ENCODE peak calls at places on chromosomes 13 and 19, in nine cellular contexts. L, X, F, K, E, T, R, M and W are unnamed samples.

GRCh38 chr13:112689498-112690241 is at the start of gene ATP11A:
- DNase-seq in L (peak), X (peak), F (no peak), K (peak), E (peak), T (peak), R (peak), M (peak), W (peak)

GRCh38 chr13:52780092-52780491 is 40.5 kb upstream of the CNMD start:
- DNase-seq in L (no peak), X (no peak), F (no peak), K (no peak), E (no peak), T (no peak), R (no peak), M (no peak), W (no peak)

GRCh38 chr19:35167251-35168119 is 12.9 kb downstream of the FXYD5 start:
- DNase-seq in L (no peak), X (no peak), F (no peak), K (peak), E (no peak), T (no peak), R (no peak), M (no peak), W (no peak)

GRCh38 chr13:101157261-101157660 is 259.0 kb downstream of the NALCN start:
- DNase-seq in L (no peak), X (no peak), F (no peak), K (no peak), E (no peak), T (no peak), R (no peak), M (no peak), W (no peak)

GRCh38 chr13:113121928-113122420 is 625 bp upstream of the F10 start:
- DNase-seq in L (no peak), X (no peak), F (no peak), K (no peak), E (no peak), T (no peak), R (no peak), M (peak), W (no peak)

GRCh38 chr13:101917833-101918755 is 465.6 kb downstream of the ITGBL1 start:
- DNase-seq in L (no peak), X (no peak), F (no peak), K (no peak), E (no peak), T (no peak), R (no peak), M (no peak), W (no peak)

GRCh38 chr13:45353895-45354294 is 12.9 kb upstream of the TPT1 start:
- DNase-seq in L (no peak), X (no peak), F (no peak), K (no peak), E (no peak), T (no peak), R (no peak), M (no peak), W (no peak)

GRCh38 chr19:32224371-32225244 is 120.8 kb upstream of the ZNF507 start:
- DNase-seq in L (peak), X (no peak), F (no peak), K (no peak), E (no peak), T (peak), R (peak), M (peak), W (peak)

GRCh38 chr13:98262307-98262706 is 85.2 kb upstream of the RNF113B start:
- DNase-seq in L (no peak), X (no peak), F (no peak), K (no peak), E (no peak), T (no peak), R (no peak), M (no peak), W (no peak)

GRCh38 chr19:35403116-35403760 is 32.4 kb downstream of the GPR42 start:
- DNase-seq in L (no peak), X (no peak), F (no peak), K (no peak), E (no peak), T (no peak), R (no peak), M (no peak), W (no peak)

GRCh38 chr13:35722438-35723060 is 246.1 kb upstream of the MAB21L1 start:
- DNase-seq in L (no peak), X (no peak), F (no peak), K (no peak), E (no peak), T (no peak), R (no peak), M (no peak), W (no peak)

GRCh38 chr13:92913840-92914239 is 312.8 kb upstream of the GPC6 start:
- DNase-seq in L (no peak), X (no peak), F (no peak), K (no peak), E (no peak), T (no peak), R (no peak), M (no peak), W (no peak)

GRCh38 chr19:18469245-18470107 is 31.5 kb upstream of the ISYNA1 start:
- DNase-seq in L (peak), X (peak), F (no peak), K (no peak), E (no peak), T (peak), R (peak), M (peak), W (no peak)

GRCh38 chr19:35037716-35038622 is 3.6 kb upstream of the HPN start:
- DNase-seq in L (no peak), X (no peak), F (peak), K (no peak), E (no peak), T (no peak), R (no peak), M (peak), W (no peak)

GRCh38 chr13:104750377-104750776 is 1684.2 kb upstream of the SLC10A2 start:
- DNase-seq in L (no peak), X (no peak), F (no peak), K (no peak), E (no peak), T (no peak), R (no peak), M (no peak), W (no peak)

GRCh38 chr19:46631481-46631880 is 4.5 kb downstream of the GNG8 start:
- DNase-seq in L (no peak), X (no peak), F (no peak), K (no peak), E (peak), T (no peak), R (no peak), M (no peak), W (no peak)

GRCh38 chr19:34228347-34228746 is 26.0 kb upstream of the GARRE1 start:
- DNase-seq in L (no peak), X (no peak), F (no peak), K (no peak), E (no peak), T (no peak), R (no peak), M (no peak), W (no peak)

GRCh38 chr19:42068756-42069571 is 1.0 kb downstream of the GRIK5 start:
- DNase-seq in L (no peak), X (no peak), F (no peak), K (no peak), E (no peak), T (no peak), R (no peak), M (no peak), W (no peak)

GRCh38 chr13:40986328-40986856 is 32.7 kb downstream of the ELF1 start:
- DNase-seq in L (no peak), X (no peak), F (no peak), K (no peak), E (no peak), T (no peak), R (no peak), M (no peak), W (no peak)

GRCh38 chr13:84645196-84646071 is 763.2 kb upstream of the SLITRK1 start:
- DNase-seq in L (no peak), X (no peak), F (no peak), K (no peak), E (no peak), T (no peak), R (no peak), M (no peak), W (no peak)

GRCh38 chr19:14772995-14773394 is 5.4 kb downstream of the ADGRE2 start:
- DNase-seq in L (no peak), X (no peak), F (no peak), K (no peak), E (no peak), T (no peak), R (no peak), M (no peak), W (no peak)

GRCh38 chr19:23481043-23481442 is 85.8 kb upstream of the ZNF91 start:
- DNase-seq in L (no peak), X (no peak), F (no peak), K (no peak), E (no peak), T (no peak), R (no peak), M (no peak), W (no peak)

GRCh38 chr19:10309423-10309822 is at the start of gene ZGLP1:
- DNase-seq in L (no peak), X (no peak), F (no peak), K (no peak), E (no peak), T (no peak), R (no peak), M (no peak), W (no peak)

GRCh38 chr13:110759710-110760109 is 46.2 kb downstream of the ING1 start:
- DNase-seq in L (no peak), X (no peak), F (no peak), K (no peak), E (no peak), T (no peak), R (no peak), M (no peak), W (no peak)

GRCh38 chr19:56138069-56138468 is 3.0 kb upstream of the ZNF444 start:
- DNase-seq in L (no peak), X (no peak), F (no peak), K (no peak), E (no peak), T (no peak), R (no peak), M (no peak), W (no peak)

GRCh38 chr19:44032001-44032610 is 6.9 kb downstream of the ZNF222 start:
- DNase-seq in L (no peak), X (no peak), F (no peak), K (no peak), E (no peak), T (no peak), R (no peak), M (no peak), W (no peak)

GRCh38 chr19:33224694-33225457 is 774 bp downstream of the SLC7A10 start:
- DNase-seq in L (no peak), X (no peak), F (no peak), K (no peak), E (no peak), T (no peak), R (no peak), M (no peak), W (no peak)

GRCh38 chr13:110213461-110214074 is 93.4 kb downstream of the COL4A1 start:
- DNase-seq in L (no peak), X (no peak), F (no peak), K (no peak), E (no peak), T (no peak), R (no peak), M (no peak), W (no peak)

GRCh38 chr19:48754950-48755645 is at the start of gene FGF21:
- DNase-seq in L (no peak), X (no peak), F (no peak), K (no peak), E (no peak), T (no peak), R (no peak), M (no peak), W (no peak)

GRCh38 chr19:5933391-5933998 is 19.4 kb downstream of the CAPS start:
- DNase-seq in L (no peak), X (no peak), F (no peak), K (no peak), E (no peak), T (no peak), R (no peak), M (no peak), W (no peak)

GRCh38 chr19:1430201-1430621 is 8.0 kb upstream of the RPS15 start:
- DNase-seq in L (no peak), X (no peak), F (no peak), K (no peak), E (no peak), T (no peak), R (no peak), M (no peak), W (no peak)

GRCh38 chr19:49662011-49662410 is 3.6 kb downstream of the IRF3 start:
- DNase-seq in L (no peak), X (no peak), F (no peak), K (no peak), E (no peak), T (no peak), R (no peak), M (no peak), W (no peak)

GRCh38 chr13:98445340-98446233 is 131.3 kb downstream of the STK24 start:
- DNase-seq in L (peak), X (peak), F (peak), K (no peak), E (peak), T (peak), R (peak), M (peak), W (peak)

GRCh38 chr13:82912564-82912963 is 969.7 kb downstream of the SLITRK1 start:
- DNase-seq in L (no peak), X (no peak), F (no peak), K (no peak), E (no peak), T (no peak), R (no peak), M (no peak), W (no peak)

GRCh38 chr13:85386424-85386823 is 412.8 kb downstream of the SLITRK6 start:
- DNase-seq in L (no peak), X (no peak), F (no peak), K (no peak), E (no peak), T (no peak), R (no peak), M (no peak), W (no peak)

GRCh38 chr13:66560189-66560588 is 669.9 kb downstream of the PCDH9 start:
- DNase-seq in L (no peak), X (no peak), F (no peak), K (no peak), E (no peak), T (no peak), R (no peak), M (no peak), W (no peak)

GRCh38 chr19:27971869-27972268 is 1241.1 kb downstream of the UQCRFS1 start:
- DNase-seq in L (no peak), X (no peak), F (no peak), K (no peak), E (no peak), T (no peak), R (no peak), M (no peak), W (no peak)

GRCh38 chr13:37602743-37603381 is 4.3 kb upstream of the POSTN start:
- DNase-seq in L (no peak), X (no peak), F (no peak), K (no peak), E (no peak), T (no peak), R (no peak), M (no peak), W (no peak)

GRCh38 chr13:46586766-46587509 is 34.0 kb downstream of the LRCH1 start:
- DNase-seq in L (no peak), X (no peak), F (no peak), K (no peak), E (no peak), T (no peak), R (no peak), M (no peak), W (no peak)

GRCh38 chr19:37989855-37990254 is 82.8 kb downstream of the SIPA1L3 start:
- DNase-seq in L (no peak), X (no peak), F (no peak), K (no peak), E (peak), T (no peak), R (peak), M (peak), W (no peak)

GRCh38 chr13:28532226-28533048 is 37.5 kb upstream of the FLT1 start:
- DNase-seq in L (no peak), X (no peak), F (no peak), K (no peak), E (no peak), T (no peak), R (peak), M (peak), W (no peak)
- H3K27ac ChIP-seq in L (no peak), X (no peak), F (no peak), K (peak), E (peak), T (peak), R (no peak), M (peak), W (no peak)

GRCh38 chr13:79417741-79418140 is 11.7 kb upstream of the RBM26 start:
- DNase-seq in L (no peak), X (no peak), F (no peak), K (no peak), E (no peak), T (no peak), R (no peak), M (no peak), W (no peak)
- TF ChIP-seq CTCF in L (no peak), X (no peak), F (no peak), K (no peak), E (no peak), T (no peak), R (no peak), M (no peak), W (no peak)

DNA sequence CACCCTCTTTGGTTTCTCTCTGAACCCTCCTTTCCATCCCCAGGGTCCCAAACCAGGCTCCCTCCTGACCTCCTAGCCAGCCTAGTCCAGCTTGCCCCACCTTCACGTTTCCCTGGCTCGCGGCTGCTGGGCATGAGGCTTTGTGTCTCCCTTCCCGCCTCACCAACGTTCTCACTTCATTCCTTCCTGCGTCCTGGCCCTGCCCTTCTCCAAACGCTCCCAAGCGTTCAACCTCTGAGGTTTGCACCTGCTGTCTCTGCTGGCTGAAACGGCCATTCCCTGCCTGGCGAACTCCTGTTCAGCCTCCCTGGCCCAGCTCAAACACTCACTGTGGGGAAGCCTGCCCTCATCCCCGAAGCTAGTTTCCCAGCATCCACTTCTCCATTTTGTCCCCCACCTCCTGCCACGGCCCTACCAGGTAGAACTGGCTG is 12.4 kb downstream of the EPS8L1 start:
- DNase-seq in L (no peak), X (no peak), F (no peak), K (peak), E (no peak), T (no peak), R (no peak), M (no peak), W (no peak)
- TF ChIP-seq POLR2AphosphoS5 in L (no peak), X (no peak), F (no peak), K (no peak), E (no peak), T (no peak), R (no peak), M (no peak), W (no peak)

GRCh38 chr19:4720037-4720700 is 3.5 kb downstream of the DPP9 start:
- DNase-seq in L (no peak), X (no peak), F (no peak), K (no peak), E (no peak), T (no peak), R (no peak), M (no peak), W (no peak)

GRCh38 chr19:4715529-4716221 is 8.0 kb downstream of the DPP9 start:
- DNase-seq in L (peak), X (no peak), F (no peak), K (no peak), E (no peak), T (peak), R (no peak), M (peak), W (no peak)

GRCh38 chr19:4717966-4718701 is 5.5 kb downstream of the DPP9 start:
- DNase-seq in L (no peak), X (no peak), F (no peak), K (no peak), E (no peak), T (no peak), R (no peak), M (no peak), W (no peak)

GRCh38 chr19:4719499-4719866 is 4.2 kb downstream of the DPP9 start:
- DNase-seq in L (no peak), X (no peak), F (no peak), K (no peak), E (no peak), T (no peak), R (no peak), M (no peak), W (no peak)

GRCh38 chr19:4717191-4717965 is 6.3 kb downstream of the DPP9 start:
- DNase-seq in L (no peak), X (no peak), F (no peak), K (no peak), E (no peak), T (no peak), R (no peak), M (peak), W (no peak)
- H3K27ac ChIP-seq in L (no peak), X (no peak), F (no peak), K (no peak), E (peak), T (peak), R (no peak), M (peak), W (peak)